ENCODE peak calls at places on chromosomes 4 and X, in five cellular contexts. S is HCT116, D is kidney epithelial cell, X is suprapubic skin, F is choroid plexus epithelial cell. V is an unnamed sample.

GRCh38 chr4:85127653-85128052 is 161.2 kb upstream of the WDFY3 start:
- DNase-seq in D (no peak), X (no peak), F (peak), S (peak), V (no peak)

GRCh38 chr4:180296036-180296599 is 1947.1 kb upstream of the TENM3 start:
- DNase-seq in F (no peak), S (no peak), X (no peak), D (no peak), V (no peak)

GRCh38 chr4:163697121-163697520 is 202.6 kb downstream of the TMA16 start:
- DNase-seq in D (no peak), X (no peak), F (peak), S (no peak), V (no peak)

GRCh38 chrX:64394874-64395567 is at the start of gene MTMR8:
- DNase-seq in X (peak), F (peak), S (peak), D (peak), V (peak)

GRCh38 chr4:80221161-80221560 is 23.9 kb downstream of the PRDM8 start:
- DNase-seq in D (no peak), F (peak), S (no peak), X (no peak), V (no peak)

GRCh38 chr4:13876151-13876550 is 248.6 kb upstream of the BOD1L1 start:
- DNase-seq in S (no peak), D (peak), F (no peak), X (no peak), V (no peak)

GRCh38 chr4:90977726-90978125 is 850.5 kb downstream of the CCSER1 start:
- DNase-seq in D (no peak), F (no peak), S (no peak), X (no peak), V (no peak)

GRCh38 chr4:159428975-159429692 is 326.3 kb downstream of the RAPGEF2 start:
- DNase-seq in S (no peak), F (no peak), D (no peak), X (no peak), V (no peak)

GRCh38 chr4:25815586-25815985 is 47.2 kb downstream of the SEL1L3 start:
- DNase-seq in F (peak), S (no peak), D (no peak), X (no peak), V (no peak)

GRCh38 chr4:23924556-23924955 is 34.7 kb upstream of the PPARGC1A start:
- DNase-seq in X (no peak), F (no peak), D (no peak), S (no peak), V (no peak)

GRCh38 chrX:86714441-86714840 is 566.2 kb downstream of the DACH2 start:
- DNase-seq in S (no peak), X (no peak), F (no peak), D (no peak), V (no peak)

GRCh38 chr4:1383728-1384591 is 22.3 kb downstream of the NKX1-1 start:
- DNase-seq in X (peak), D (no peak), S (no peak), F (no peak), V (no peak)

DNA sequence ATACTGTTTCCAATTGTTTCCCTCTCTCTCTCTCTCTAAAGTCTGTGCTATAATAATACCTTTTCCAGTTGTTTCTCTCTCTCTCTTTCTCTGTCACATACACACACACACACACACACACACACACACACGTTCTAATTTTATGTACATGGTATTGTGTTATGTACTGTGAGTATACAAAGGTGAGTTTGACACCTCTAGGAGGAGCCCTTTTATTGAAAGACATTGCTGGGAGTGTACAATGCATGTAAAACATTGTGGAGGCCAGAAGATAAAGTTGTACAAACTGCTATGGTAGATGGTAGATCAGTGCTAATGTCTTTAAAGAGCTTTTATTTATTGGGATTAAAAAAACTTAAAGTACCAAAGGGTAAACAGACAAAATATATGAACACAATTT is 53.6 kb downstream of the BLTP1 start:
- DNase-seq in F (no peak), X (no peak), D (no peak), S (no peak), V (no peak)
- TF ChIP-seq CTCF in F (no peak), X (no peak), D (no peak), S (peak), V (no peak)

GRCh38 chrX:153375571-153375970 is 25.6 kb downstream of the PNMA6E start:
- DNase-seq in S (no peak), X (no peak), D (no peak), F (no peak), V (no peak)

GRCh38 chrX:153371256-153371655 is 29.9 kb downstream of the PNMA6E start:
- DNase-seq in D (no peak), F (peak), S (no peak), X (no peak), V (no peak)

GRCh38 chrX:153372949-153373348 is 28.2 kb downstream of the PNMA6E start:
- DNase-seq in D (no peak), F (no peak), S (no peak), X (no peak), V (no peak)

GRCh38 chrX:153377727-153378126 is 23.4 kb downstream of the PNMA6E start:
- DNase-seq in F (no peak), X (no peak), S (no peak), D (no peak), V (no peak)

GRCh38 chrX:153374426-153374825 is 26.7 kb downstream of the PNMA6E start:
- DNase-seq in D (no peak), X (no peak), S (no peak), F (peak), V (no peak)
- TF ChIP-seq CTCF in D (no peak), X (no peak), S (peak), F (peak), V (no peak)

DNA sequence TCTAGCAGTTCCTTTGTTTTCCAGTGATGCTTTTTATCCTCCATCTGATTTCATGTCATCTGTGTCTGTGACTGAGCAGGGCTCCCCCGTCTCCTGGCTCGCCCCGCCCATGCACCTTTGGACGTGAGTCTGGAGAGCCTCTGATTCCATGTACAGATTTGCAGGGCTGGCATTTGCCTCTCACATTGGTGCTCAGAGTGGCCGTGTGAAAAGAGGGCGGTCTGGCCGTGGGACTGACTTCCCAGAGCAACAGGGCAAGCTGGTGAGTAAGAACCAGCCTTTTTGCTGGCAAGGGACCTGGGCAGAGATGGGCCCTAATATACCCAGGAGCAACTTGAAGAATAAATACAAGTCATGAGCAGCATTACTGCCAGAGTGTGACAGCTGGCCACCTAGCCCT is 279.7 kb downstream of the BCOR start:
- DNase-seq in F (no peak), X (no peak), S (no peak), D (no peak), V (no peak)
- TF ChIP-seq CTCF in F (no peak), X (no peak), S (no peak), D (no peak), V (no peak)

DNA sequence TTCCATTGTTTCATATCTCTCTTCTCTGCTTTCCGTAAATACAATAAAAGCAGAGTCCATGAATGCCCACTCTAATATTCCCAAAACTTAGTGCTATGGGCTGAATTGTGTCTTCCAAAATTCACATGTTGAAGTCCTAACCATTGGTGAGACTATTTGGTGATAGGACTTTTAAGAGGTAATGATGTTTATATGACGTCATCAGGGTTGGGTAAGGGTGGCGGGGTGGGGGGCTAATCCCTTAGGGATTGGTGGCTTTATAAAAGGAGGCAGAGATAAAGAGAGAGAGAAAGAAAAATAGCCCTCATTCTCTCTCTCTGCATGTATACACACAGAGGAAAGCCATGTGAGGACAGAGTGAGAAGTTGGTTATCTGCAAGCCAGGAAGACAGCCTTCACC is 722.2 kb downstream of the DMD start:
- DNase-seq in F (no peak), D (no peak), X (no peak), S (no peak), V (no peak)
- TF ChIP-seq CTCF in F (no peak), D (no peak), X (no peak), S (no peak), V (no peak)

GRCh38 chr4:185532327-185532726 is 3.0 kb downstream of the PDLIM3 start:
- DNase-seq in D (no peak), X (no peak), F (no peak), S (no peak), V (no peak)
- TF ChIP-seq CTCF in D (no peak), X (no peak), F (no peak), S (no peak), V (no peak)

GRCh38 chr4:173516621-173517612 is 13.1 kb downstream of the HAND2 start:
- DNase-seq in X (no peak), D (no peak), F (no peak), S (no peak), V (no peak)
- TF ChIP-seq CTCF in X (no peak), D (no peak), F (no peak), S (no peak), V (no peak)

DNA sequence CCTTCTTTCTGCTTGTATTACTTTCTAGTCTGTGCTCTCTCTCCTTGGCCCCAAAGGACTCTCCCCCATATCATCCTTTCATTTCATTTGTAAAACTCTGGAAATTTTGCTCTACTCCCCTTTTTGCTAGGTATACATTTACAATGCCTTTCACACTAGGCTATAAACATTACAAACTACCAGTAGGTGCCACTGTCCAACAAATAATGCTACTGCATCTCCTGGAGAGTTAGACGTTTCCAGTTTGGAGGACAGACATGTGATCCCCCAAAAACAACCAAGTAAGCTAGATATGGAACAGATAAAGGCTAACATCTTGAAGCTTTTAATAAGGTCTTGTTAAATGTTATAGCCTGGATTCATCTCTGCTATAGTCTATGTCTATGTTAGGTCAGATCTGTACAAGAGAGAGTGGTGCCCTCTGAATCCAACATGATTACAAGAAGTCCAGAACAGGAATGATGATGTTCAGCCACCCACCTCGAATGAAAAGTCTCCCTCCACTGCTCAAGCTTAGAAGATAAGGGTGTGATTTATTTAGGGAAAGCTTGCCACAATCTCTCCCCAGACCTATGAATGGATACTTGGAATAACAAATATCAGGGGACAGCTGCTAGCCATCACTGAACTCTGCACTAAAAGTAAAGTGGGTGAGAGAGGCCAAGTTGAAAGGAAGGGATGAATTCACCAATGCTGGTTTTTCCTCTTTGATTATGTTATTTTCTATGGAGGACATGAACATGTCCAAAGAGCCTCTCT is 14.3 kb downstream of the CBR4 start:
- DNase-seq in S (no peak), F (peak), D (no peak), X (no peak), V (no peak)
- TF ChIP-seq CTCF in S (peak), F (peak), D (no peak), X (no peak), V (no peak)

GRCh38 chr4:118012142-118012541 is 22.1 kb upstream of the NDST3 start:
- DNase-seq in D (no peak), S (no peak), X (no peak), F (no peak), V (no peak)
- TF ChIP-seq CTCF in D (peak), S (peak), X (no peak), F (peak), V (no peak)

DNA sequence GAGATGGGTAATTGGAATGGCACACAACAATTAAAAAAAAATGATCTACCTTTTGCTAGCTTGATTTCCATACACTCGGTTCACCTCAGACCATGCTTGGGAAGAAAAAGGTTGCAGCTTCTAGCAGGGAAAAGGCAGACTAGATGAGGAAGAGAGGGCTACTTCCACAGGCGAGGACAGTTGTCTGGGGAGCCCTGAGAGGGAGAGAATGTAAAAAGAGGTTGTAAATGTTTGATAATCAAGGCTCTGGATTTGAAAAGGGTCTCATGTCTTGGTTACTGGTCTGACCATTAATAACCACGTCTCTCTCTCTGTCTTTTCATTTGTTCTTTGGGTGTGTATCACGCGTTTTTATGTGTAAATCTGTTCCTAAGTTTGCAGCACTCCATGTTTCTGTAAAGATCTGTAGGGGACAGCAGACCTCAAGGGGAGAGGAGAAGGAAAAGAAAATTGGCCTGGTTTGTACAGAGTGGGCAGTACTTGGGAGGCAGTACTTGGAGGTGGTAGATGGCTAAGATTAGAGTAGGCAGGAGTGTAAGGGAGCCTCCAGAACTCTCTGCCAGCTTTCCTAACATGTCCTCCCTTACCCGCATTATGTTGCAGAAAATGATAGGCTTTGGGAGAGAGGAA is 750 bp downstream of the ARMCX5 start:
- DNase-seq in D (no peak), S (no peak), F (peak), X (no peak), V (no peak)
- TF ChIP-seq CTCF in D (no peak), S (no peak), F (peak), X (no peak), V (no peak)